ENCODE peak calls at places on chromosomes 7 and 10, in eight cellular contexts. P is H7; V is activated effector memory CD4-positive, alpha-beta T cell treated with anti-CD3 and anti-CD28 coated beads, Interleukin-2, amount 50 U/mL, for 16 hours; D is NCI-H1092; G is C1 segment of cervical spinal cord; A is activated CD4-positive, alpha-beta T cell treated with anti-CD3 and anti-CD28 coated beads, Interleukin-2, amount 50 U/mL, for 24 hours; M is DMS 273 treated with DMSO at 0.1 percent for 48 hours; H is HT-29. N is an unnamed sample.

GRCh38 chr7:73669316-73669715 is 1.7 kb downstream of the VPS37D start:
- DNase-seq in P (peak), V (no peak), D (no peak), G (no peak), A (no peak), M (no peak), H (no peak), N (no peak)

GRCh38 chr10:52387744-52388143 is 73.7 kb downstream of the DKK1 start:
- DNase-seq in P (no peak), V (no peak), D (no peak), G (no peak), A (no peak), M (no peak), H (no peak), N (no peak)

GRCh38 chr7:27245798-27246691 is 3.4 kb downstream of the EVX1 start:
- DNase-seq in P (peak), V (no peak), D (no peak), G (no peak), A (no peak), M (no peak), H (no peak), N (no peak)

GRCh38 chr10:87534173-87534858 is 29.6 kb downstream of the MINPP1 start:
- DNase-seq in P (no peak), V (no peak), D (no peak), G (no peak), A (no peak), M (no peak), H (no peak), N (no peak)

GRCh38 chr10:118633801-118634200 is 38.4 kb upstream of the PRLHR start:
- DNase-seq in P (no peak), V (no peak), D (no peak), G (no peak), A (no peak), M (no peak), H (no peak), N (no peak)

GRCh38 chr7:28528899-28529298 is 116.6 kb downstream of the CREB5 start:
- DNase-seq in P (no peak), V (no peak), D (no peak), G (no peak), A (no peak), M (no peak), H (no peak), N (no peak)

GRCh38 chr7:133562617-133563016 is 309.7 kb downstream of the EXOC4 start:
- DNase-seq in P (no peak), V (no peak), D (no peak), G (no peak), A (no peak), M (no peak), H (no peak), N (no peak)

GRCh38 chr7:69873512-69873911 is 275.2 kb downstream of the AUTS2 start:
- DNase-seq in P (no peak), V (no peak), D (no peak), G (no peak), A (no peak), M (no peak), H (no peak), N (no peak)